ENCODE peak calls at places on chromosomes 16 and 17, in six cellular contexts. J is thoracic aorta, P is brain microvascular endothelial cell, A is adrenal gland, U is left lung, I is GM23338. R is an unnamed sample. For H3K36me3, the result is how much of the 10 kb centered on the place peaks cover.

GRCh38 chr16:18800674-18801196 is 614 bp downstream of the ARL6IP1 start:
- DNase-seq in A (peak), I (peak), U (no peak), P (no peak), J (no peak), R (no peak)

GRCh38 chr17:49889500-49889899 is 41.6 kb upstream of the TAC4 start:
- DNase-seq in A (no peak), U (no peak), I (no peak), J (no peak), P (no peak), R (no peak)

GRCh38 chr16:30567991-30568638 is 3.4 kb downstream of the ZNF688 start:
- DNase-seq in P (peak), U (peak), J (no peak), I (no peak), A (no peak), R (peak)

GRCh38 chr16:87535457-87535854 is 42.6 kb upstream of the ZCCHC14 start:
- DNase-seq in U (no peak), P (no peak), A (no peak), J (no peak), I (no peak), R (no peak)

GRCh38 chr17:80264048-80264792 is 3.6 kb downstream of the RNF213 start:
- DNase-seq in I (no peak), U (no peak), A (no peak), P (no peak), J (no peak), R (no peak)

GRCh38 chr16:15493416-15494181 is 59.2 kb downstream of the BMERB1 start:
- DNase-seq in P (peak), J (no peak), I (no peak), U (no peak), A (no peak), R (no peak)

GRCh38 chr17:1865252-1866037 is 35.6 kb downstream of the RPA1 start:
- DNase-seq in A (peak), U (no peak), J (no peak), P (peak), I (peak), R (peak)

GRCh38 chr16:85291302-85292148 is 179.3 kb upstream of the CIBAR2 start:
- DNase-seq in J (no peak), U (peak), A (no peak), I (no peak), P (no peak), R (no peak)

GRCh38 chr17:17126131-17127110 is 79.7 kb downstream of the PLD6 start:
- DNase-seq in A (no peak), I (no peak), J (no peak), P (no peak), U (peak), R (no peak)

GRCh38 chr16:84754353-84754856 is 54.6 kb downstream of the USP10 start:
- DNase-seq in U (no peak), A (peak), P (peak), J (peak), I (peak), R (peak)

GRCh38 chr17:72937687-72938086 is 154.8 kb downstream of the SLC39A11 start:
- DNase-seq in I (no peak), P (no peak), A (no peak), U (no peak), J (no peak), R (no peak)

GRCh38 chr17:83133302-83134121 is 54.1 kb downstream of the METRNL start:
- DNase-seq in U (peak), P (no peak), A (peak), J (no peak), I (no peak), R (peak)

GRCh38 chr16:11794991-11795886 is 1.8 kb downstream of the ZC3H7A start:
- DNase-seq in J (no peak), P (no peak), A (no peak), U (no peak), I (no peak), R (no peak)

GRCh38 chr16:19912445-19913305 is 28.0 kb upstream of the GPRC5B start:
- DNase-seq in A (no peak), J (no peak), I (no peak), P (peak), U (no peak), R (peak)

GRCh38 chr16:22787456-22788189 is 26.3 kb upstream of the HS3ST2 start:
- DNase-seq in I (no peak), A (no peak), P (no peak), J (no peak), U (no peak), R (peak)

GRCh38 chr16:71723537-71724319 is 773 bp downstream of the PHLPP2 start:
- DNase-seq in P (peak), U (peak), J (peak), I (peak), A (peak), R (peak)

GRCh38 chr17:34723875-34724274 is 144.5 kb downstream of the TMEM132E start:
- DNase-seq in I (no peak), U (no peak), A (no peak), P (no peak), J (no peak), R (no peak)

GRCh38 chr17:81923302-81924260 is 4.0 kb downstream of the MAFG start:
- DNase-seq in I (peak), P (peak), U (peak), J (no peak), A (peak), R (peak)

GRCh38 chr17:48149174-48150106 is 41.9 kb downstream of the SNX11 start:
- DNase-seq in J (no peak), P (no peak), U (no peak), A (no peak), I (peak), R (no peak)

GRCh38 chr17:80183581-80184422 is 14.0 kb downstream of the CARD14 start:
- DNase-seq in A (no peak), I (no peak), U (no peak), J (no peak), P (no peak), R (no peak)

GRCh38 chr17:76570877-76571471 is 14.7 kb downstream of the ST6GALNAC2 start:
- DNase-seq in J (no peak), A (no peak), I (no peak), U (no peak), P (no peak), R (peak)

GRCh38 chr16:55179858-55180585 is 144.0 kb upstream of the IRX6 start:
- DNase-seq in P (no peak), A (no peak), I (no peak), U (no peak), J (no peak), R (no peak)

GRCh38 chr16:86241681-86242080 is 268.6 kb upstream of the FOXF1 start:
- DNase-seq in A (no peak), I (peak), U (no peak), J (no peak), P (no peak), R (no peak)

GRCh38 chr17:32452281-32452680 is 8.0 kb downstream of the PSMD11 start:
- DNase-seq in I (no peak), P (no peak), J (no peak), U (no peak), A (no peak), R (no peak)

GRCh38 chr16:17432902-17433576 is 37.7 kb downstream of the XYLT1 start:
- DNase-seq in A (no peak), U (no peak), I (no peak), P (no peak), J (no peak), R (no peak)

GRCh38 chr17:64938925-64939474 is 19.7 kb upstream of the LRRC37A3 start:
- DNase-seq in P (peak), J (no peak), U (peak), A (peak), I (peak), R (peak)

GRCh38 chr17:6455321-6455705 is 11.1 kb downstream of the PIMREG start:
- DNase-seq in A (no peak), P (no peak), J (no peak), U (no peak), I (peak), R (no peak)

GRCh38 chr17:66441012-66441703 is 138.7 kb downstream of the PRKCA start:
- DNase-seq in I (no peak), P (no peak), U (no peak), J (no peak), A (no peak), R (no peak)

GRCh38 chr17:82862758-82863645 is 23.2 kb upstream of the ZNF750 start:
- DNase-seq in P (no peak), A (no peak), J (no peak), I (no peak), U (peak), R (no peak)

GRCh38 chr16:88454315-88455057 is 1.4 kb downstream of the ZFPM1 start:
- DNase-seq in U (no peak), I (peak), A (peak), J (no peak), P (no peak), R (peak)

GRCh38 chr16:88783391-88784073 is 1.5 kb downstream of the PIEZO1 start:
- DNase-seq in A (no peak), P (no peak), U (peak), I (no peak), J (no peak), R (peak)

GRCh38 chr16:29824589-29825144 is 4.4 kb downstream of the MVP start:
- DNase-seq in P (no peak), U (no peak), A (no peak), I (no peak), J (no peak), R (peak)

GRCh38 chr16:65698943-65699342 is 577.1 kb upstream of the CDH11 start:
- DNase-seq in J (no peak), P (peak), U (no peak), A (no peak), I (no peak), R (no peak)

GRCh38 chr16:13873835-13874438 is 46.0 kb upstream of the ERCC4 start:
- DNase-seq in P (no peak), A (no peak), I (peak), J (no peak), U (no peak), R (peak)

GRCh38 chr17:76266244-76266938 is 1.2 kb downstream of the UBALD2 start:
- DNase-seq in A (no peak), P (no peak), J (no peak), I (no peak), U (no peak), R (no peak)

GRCh38 chr16:75820672-75821071 is 94.4 kb upstream of the CPHXL start:
- DNase-seq in P (no peak), U (no peak), J (no peak), A (no peak), I (peak), R (peak)

GRCh38 chr17:78367193-78367592 is 7.3 kb upstream of the SOCS3 start:
- DNase-seq in I (no peak), J (no peak), A (no peak), P (no peak), U (no peak), R (no peak)
- H3K36me3 ChIP-seq in I (under half), J (under half), A (under half), P (under half), U (under half), R (under half)

DNA sequence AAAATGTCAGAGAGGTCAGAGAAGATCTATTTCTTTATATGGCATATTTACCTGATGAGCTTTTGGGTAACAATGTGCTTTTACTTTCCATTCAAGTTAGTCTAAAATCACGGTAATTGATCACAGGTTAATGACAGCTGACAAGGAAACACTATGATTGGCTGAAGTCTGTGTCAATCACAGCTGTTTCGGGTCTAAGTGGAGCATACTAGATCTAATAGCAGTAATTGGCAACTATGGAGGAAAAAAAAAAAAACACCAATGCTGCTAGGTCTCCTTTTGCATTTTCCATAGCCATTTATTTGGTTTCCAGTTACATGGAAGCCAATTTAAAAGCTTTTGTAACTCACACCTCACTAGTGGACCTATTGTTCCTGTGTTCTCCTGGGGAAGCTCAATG is 568.3 kb upstream of the ZFHX3 start:
- DNase-seq in J (no peak), I (peak), A (no peak), U (no peak), P (no peak), R (no peak)
- H3K27ac ChIP-seq in J (no peak), I (no peak), A (no peak), U (no peak), P (no peak), R (no peak)

GRCh38 chr17:14299261-14300093 is 1.4 kb upstream of the HS3ST3B1 start:
- DNase-seq in A (no peak), J (no peak), U (peak), I (peak), P (no peak), R (no peak)
- TF ChIP-seq CTCF in A (no peak), J (no peak), U (no peak), I (no peak), P (no peak), R (no peak)

GRCh38 chr16:4886151-4886550 is 38.9 kb downstream of the UBN1 start:
- DNase-seq in I (no peak), P (no peak), U (no peak), J (no peak), A (no peak), R (no peak)

GRCh38 chr16:4884972-4885874 is 37.9 kb downstream of the UBN1 start:
- DNase-seq in J (no peak), I (no peak), P (no peak), U (no peak), A (no peak), R (no peak)

GRCh38 chr16:4882633-4883285 is 35.5 kb downstream of the UBN1 start:
- DNase-seq in J (no peak), P (peak), A (peak), I (no peak), U (no peak), R (peak)

GRCh38 chr16:4883501-4883900 is 36.2 kb downstream of the UBN1 start:
- DNase-seq in I (no peak), A (no peak), J (no peak), U (no peak), P (no peak), R (no peak)

GRCh38 chr16:4884209-4884608 is 36.9 kb downstream of the UBN1 start:
- DNase-seq in P (no peak), J (no peak), U (no peak), I (no peak), A (no peak), R (no peak)
- H3K36me3 ChIP-seq in P (half or more), J (half or more), U (under half), I (under half), A (half or more), R (under half)

DNA sequence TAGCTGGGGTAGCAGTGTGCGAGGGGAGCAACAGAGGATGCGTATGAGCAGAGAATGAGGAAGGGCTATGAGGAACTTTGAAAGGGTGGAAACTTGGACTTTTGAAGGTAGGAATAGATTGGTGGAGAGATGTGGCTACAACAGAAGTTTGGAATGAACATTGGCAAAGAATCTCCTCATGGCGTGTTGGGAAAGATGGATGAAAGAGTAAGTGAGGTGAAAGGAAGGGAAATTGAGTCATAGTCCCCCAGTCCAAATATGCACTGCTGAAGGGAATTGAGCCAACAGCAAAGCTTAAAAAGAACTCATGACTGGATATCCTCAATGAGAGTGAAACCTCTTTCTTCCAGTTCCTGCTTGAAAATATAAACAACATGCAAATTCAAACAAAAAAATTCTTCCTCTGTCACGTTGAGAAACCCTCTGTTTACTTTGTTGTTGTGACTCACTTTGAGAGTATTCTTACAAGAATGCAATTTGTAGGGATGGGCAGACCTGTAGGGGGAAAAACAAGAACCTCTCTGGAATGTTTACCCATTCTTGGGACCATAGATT is 313.2 kb upstream of the KCNJ16 start:
- DNase-seq in U (no peak), A (no peak), J (no peak), I (peak), P (no peak), R (peak)
- H3K27ac ChIP-seq in U (no peak), A (no peak), J (peak), I (no peak), P (peak), R (peak)